ENCODE peak calls at places on chromosomes 2 and 18, in four cellular contexts. N is fibroblast of pulmonary artery, J is WERI-Rb-1, O is AG09309. L is an unnamed sample.
A peak's percentile ranks its signal among the peaks of the same experiment; 100 is the strongest.

GRCh38 chr2:27162151-27163121 is 13.6 kb downstream of the TCF23 start:
- DNase-seq in N (no peak), J (no peak), O (no peak), L (no peak)

GRCh38 chr2:124254621-124255020 is 229.5 kb downstream of the CNTNAP5 start:
- DNase-seq in N (peak; percentile 94), J (no peak), O (no peak), L (peak; percentile 11)

GRCh38 chr2:32946314-32947075 is at the start of gene LTBP1:
- DNase-seq in N (peak; percentile 72), J (peak; percentile 82), O (no peak), L (peak; percentile 53)

GRCh38 chr2:118145207-118145606 is 56.9 kb downstream of the INSIG2 start:
- DNase-seq in N (no peak), J (no peak), O (no peak), L (no peak)

GRCh38 chr2:20676353-20677215 is 9.6 kb downstream of the GDF7 start:
- DNase-seq in N (no peak), J (peak; percentile 53), O (no peak), L (no peak)

GRCh38 chr2:188382107-188382506 is 90.4 kb downstream of the GULP1 start:
- DNase-seq in N (no peak), J (no peak), O (no peak), L (no peak)

GRCh38 chr2:191266201-191266600 is 21.0 kb downstream of the MYO1B start:
- DNase-seq in N (peak; percentile 16), J (no peak), O (no peak), L (peak; percentile 76)

GRCh38 chr2:15163316-15163715 is 397.8 kb downstream of the NBAS start:
- DNase-seq in N (no peak), J (no peak), O (no peak), L (peak; percentile 37)

GRCh38 chr2:240412211-240412830 is 23.1 kb upstream of the GPC1 start:
- DNase-seq in N (no peak), J (no peak), O (no peak), L (no peak)

GRCh38 chr2:150327546-150328495 is 159.6 kb downstream of the RND3 start:
- DNase-seq in N (no peak), J (no peak), O (no peak), L (no peak)

GRCh38 chr2:161134547-161135518 is 25.4 kb upstream of the TANK start:
- DNase-seq in N (peak; percentile 37), J (no peak), O (no peak), L (peak; percentile 42)

GRCh38 chr2:98736464-98736889 is 5.5 kb upstream of the MGAT4A start:
- DNase-seq in N (no peak), J (no peak), O (no peak), L (no peak)

GRCh38 chr2:173175222-173175621 is 99.6 kb downstream of the MAP3K20 start:
- DNase-seq in N (no peak), J (no peak), O (no peak), L (no peak)

GRCh38 chr2:72765997-72766609 is 59.7 kb downstream of the EXOC6B start:
- DNase-seq in N (peak; percentile 29), J (no peak), O (no peak), L (peak; percentile 12)

GRCh38 chr2:240561325-240561971 is 1.3 kb downstream of the DUSP28 start:
- DNase-seq in N (peak; percentile 63), J (no peak), O (peak; percentile 54), L (peak; percentile 67)

GRCh38 chr2:11995381-11995947 is 249.0 kb downstream of the LPIN1 start:
- DNase-seq in N (peak; percentile 55), J (no peak), O (no peak), L (peak; percentile 71)

GRCh38 chr2:3574155-3574554 is 905 bp upstream of the RPS7 start:
- DNase-seq in N (no peak), J (no peak), O (no peak), L (no peak)

GRCh38 chr18:58584219-58585127 is 44.4 kb downstream of the ALPK2 start:
- DNase-seq in N (peak; percentile 60), J (no peak), O (peak; percentile 52), L (peak; percentile 92)

GRCh38 chr2:197191177-197191947 is 119.2 kb downstream of the ANKRD44 start:
- DNase-seq in N (peak; percentile 62), J (no peak), O (no peak), L (peak; percentile 33)

GRCh38 chr2:178320011-178320410 is 125.7 kb downstream of the OSBPL6 start:
- DNase-seq in N (no peak), J (no peak), O (no peak), L (no peak)

GRCh38 chr18:6397931-6398566 is 16.7 kb downstream of the L3MBTL4 start:
- DNase-seq in N (no peak), J (no peak), O (no peak), L (no peak)

GRCh38 chr2:20225294-20226151 is 593 bp upstream of the SDC1 start:
- DNase-seq in N (peak; percentile 33), J (peak; percentile 93), O (peak; percentile 10), L (peak; percentile 41)

GRCh38 chr18:6004119-6004518 is 108.8 kb upstream of the TMEM200C start:
- DNase-seq in N (no peak), J (no peak), O (no peak), L (no peak)

GRCh38 chr2:9139491-9140443 is 66.8 kb upstream of the ASAP2 start:
- DNase-seq in N (peak; percentile 68), J (peak; percentile 91), O (no peak), L (peak; percentile 41)

GRCh38 chr2:9142551-9143263 is 63.9 kb upstream of the ASAP2 start:
- DNase-seq in N (peak; percentile 91), J (peak; percentile 83), O (peak; percentile 51), L (peak; percentile 87)

GRCh38 chr2:9141379-9141667 is 65.3 kb upstream of the ASAP2 start:
- DNase-seq in N (no peak), J (no peak), O (no peak), L (no peak)

GRCh38 chr2:9141706-9142460 is 64.7 kb upstream of the ASAP2 start:
- DNase-seq in N (no peak), J (no peak), O (no peak), L (no peak)

GRCh38 chr2:9140570-9141378 is 65.8 kb upstream of the ASAP2 start:
- DNase-seq in N (no peak), J (peak; percentile 48), O (no peak), L (peak; percentile 59)
- TF ChIP-seq CTCF in N (no peak), J (peak; percentile 15), O (no peak), L (no peak)

GRCh38 chr18:36186461-36187137 is 698 bp upstream of the MOCOS start:
- DNase-seq in N (no peak), J (no peak), O (no peak), L (peak; percentile 26)

GRCh38 chr18:36187138-36187825 is at the start of gene MOCOS:
- DNase-seq in N (peak; percentile 54), J (peak; percentile 53), O (no peak), L (peak; percentile 58)

GRCh38 chr18:36187826-36188721 is 777 bp downstream of the MOCOS start:
- DNase-seq in N (no peak), J (no peak), O (peak; percentile 34), L (peak; percentile 81)

GRCh38 chr18:36189486-36189885 is 2.2 kb downstream of the MOCOS start:
- DNase-seq in N (no peak), J (no peak), O (no peak), L (no peak)

GRCh38 chr18:36188912-36189311 is 1.6 kb downstream of the MOCOS start:
- DNase-seq in N (no peak), J (no peak), O (no peak), L (no peak)
- TF ChIP-seq CTCF in N (no peak), J (no peak), O (no peak), L (no peak)

GRCh38 chr2:152047826-152048476 is 50.9 kb downstream of the CACNB4 start:
- DNase-seq in N (no peak), J (no peak), O (no peak), L (no peak)
- TF ChIP-seq CTCF in N (peak; percentile 32), J (peak; percentile 49), O (peak; percentile 21), L (peak; percentile 27)

DNA sequence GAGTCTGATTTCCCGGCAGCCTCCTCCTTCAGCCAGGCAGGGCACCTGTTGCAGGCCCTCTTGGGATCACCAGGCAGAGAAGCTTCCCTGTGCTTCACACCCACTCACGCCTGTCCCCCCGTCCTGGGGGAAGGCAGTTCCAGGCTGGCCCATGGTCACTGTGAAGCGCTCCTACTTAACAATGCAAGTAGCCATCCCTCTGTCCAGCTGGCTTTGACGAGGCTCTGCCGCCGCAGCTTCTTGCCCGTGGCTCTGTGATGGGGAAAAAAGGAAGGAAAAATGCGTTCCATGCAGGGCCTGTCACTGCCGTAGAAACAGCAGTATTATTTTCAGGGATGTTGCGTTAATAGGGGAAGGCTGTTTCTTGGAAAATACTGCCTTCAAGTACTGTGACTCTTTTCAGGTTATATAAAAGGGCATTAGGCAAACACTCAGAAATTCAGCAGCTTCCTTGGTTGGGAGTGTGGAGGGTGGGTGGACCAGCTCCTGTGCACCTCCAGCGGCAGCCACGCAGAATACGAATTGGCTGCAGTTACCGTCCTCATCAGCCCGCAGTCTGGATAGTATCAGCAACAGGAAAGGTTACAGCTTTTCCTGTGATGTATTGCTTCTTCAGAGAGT is 232.3 kb downstream of the KLHL29 start:
- DNase-seq in N (peak; percentile 77), J (no peak), O (peak; percentile 41), L (peak; percentile 81)
- TF ChIP-seq CTCF in N (peak; percentile 72), J (no peak), O (peak; percentile 76), L (peak; percentile 84)

GRCh38 chr2:100029460-100029859 is 112.9 kb downstream of the AFF3 start:
- DNase-seq in N (no peak), J (no peak), O (no peak), L (no peak)
- TF ChIP-seq CTCF in N (no peak), J (no peak), O (peak; percentile 25), L (peak; percentile 17)

DNA sequence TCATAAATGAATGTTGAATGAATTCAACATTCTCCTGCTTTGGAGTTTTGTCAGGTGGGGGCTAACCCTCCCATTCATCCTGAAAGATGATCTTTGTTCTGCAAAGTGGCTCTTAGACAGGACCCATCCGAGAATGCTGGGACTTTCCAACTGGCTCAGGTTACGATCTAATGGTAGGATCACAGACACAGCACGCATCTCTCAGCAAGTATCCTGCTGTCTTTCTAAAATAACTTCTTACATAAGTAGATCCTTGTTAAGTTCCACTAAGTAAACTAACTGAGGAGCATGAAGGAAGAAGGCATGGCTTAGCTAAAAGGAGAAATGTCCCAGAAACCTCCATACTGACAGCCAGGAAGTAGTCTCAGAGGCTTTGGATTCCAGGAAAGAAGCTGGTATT is 23.7 kb downstream of the CYP27A1 start:
- DNase-seq in N (peak; percentile 42), J (no peak), O (peak; percentile 29), L (peak; percentile 40)
- TF ChIP-seq CTCF in N (no peak), J (no peak), O (no peak), L (no peak)

GRCh38 chr2:226733189-226733858 is 66.3 kb downstream of the IRS1 start:
- DNase-seq in N (peak; percentile 42), J (no peak), O (no peak), L (no peak)

GRCh38 chr2:226732478-226733188 is 67.0 kb downstream of the IRS1 start:
- DNase-seq in N (no peak), J (no peak), O (no peak), L (no peak)

GRCh38 chr2:226727251-226727650 is 72.4 kb downstream of the IRS1 start:
- DNase-seq in N (no peak), J (no peak), O (no peak), L (no peak)

GRCh38 chr2:226728996-226729395 is 70.6 kb downstream of the IRS1 start:
- DNase-seq in N (no peak), J (no peak), O (no peak), L (no peak)

GRCh38 chr2:226730487-226730886 is 69.1 kb downstream of the IRS1 start:
- DNase-seq in N (peak; percentile 28), J (peak; percentile 17), O (no peak), L (peak; percentile 51)
- TF ChIP-seq CTCF in N (peak; percentile 12), J (peak; percentile 7), O (no peak), L (peak; percentile 37)

L was measured in AG10803.